ENCODE peak calls at places on chromosomes 6 and 20, in eight cellular contexts. J is GM23338, A is cardiac muscle cell, N is mesendoderm, W is ovary, U is IMR-90, K is heart right ventricle, E is HAP-1. F is an unnamed sample.

GRCh38 chr6:30394139-30394538 is 49.2 kb downstream of the RPP21 start:
- DNase-seq in A (no peak), J (no peak), W (no peak), K (no peak), E (no peak), U (no peak), N (no peak), F (no peak)

GRCh38 chr6:13272131-13273046 is 55.9 kb downstream of the TBC1D7 start:
- DNase-seq in W (no peak), J (no peak), K (peak; percentile 29), A (no peak), E (no peak), N (no peak), U (no peak), F (peak; percentile 84)

GRCh38 chr20:40563296-40563950 is 125.6 kb downstream of the MAFB start:
- DNase-seq in J (no peak), U (no peak), A (peak; percentile 79), K (no peak), E (no peak), W (no peak), N (no peak), F (no peak)

GRCh38 chr20:24784607-24785006 is 164.5 kb upstream of the CST7 start:
- DNase-seq in K (no peak), N (no peak), W (no peak), E (no peak), U (no peak), J (no peak), A (no peak), F (no peak)

GRCh38 chr20:61299613-61300012 is 47.6 kb downstream of the CDH4 start:
- DNase-seq in N (no peak), U (no peak), K (no peak), E (no peak), A (no peak), J (no peak), W (no peak), F (no peak)

GRCh38 chr6:95576621-95577316 is 566 bp upstream of the MANEA start:
- DNase-seq in W (no peak), N (no peak), E (peak; percentile 40), J (no peak), U (peak; percentile 6), K (no peak), A (peak; percentile 34), F (peak; percentile 76)

GRCh38 chr6:28903686-28904085 is 20.1 kb downstream of the TRIM27 start:
- DNase-seq in K (no peak), J (no peak), U (no peak), E (no peak), A (no peak), W (no peak), N (no peak), F (no peak)

GRCh38 chr6:170260686-170261085 is 30.2 kb downstream of the DLL1 start:
- DNase-seq in W (no peak), E (no peak), N (no peak), A (no peak), U (no peak), K (no peak), J (no peak), F (no peak)

GRCh38 chr6:139376054-139376355 is 1.6 kb upstream of the CITED2 start:
- DNase-seq in K (peak; percentile 17), W (no peak), N (no peak), A (peak; percentile 80), J (no peak), E (no peak), U (no peak), F (no peak)

GRCh38 chr6:81844686-81845085 is 92.2 kb upstream of the TENT5A start:
- DNase-seq in W (no peak), N (no peak), J (no peak), U (peak; percentile 24), A (peak; percentile 50), E (no peak), K (no peak), F (no peak)

GRCh38 chr6:20699402-20699801 is 165.1 kb downstream of the CDKAL1 start:
- DNase-seq in K (no peak), N (no peak), E (no peak), W (no peak), A (no peak), J (no peak), U (no peak), F (no peak)

GRCh38 chr6:29005183-29005885 is at the start of gene ZNF311:
- DNase-seq in J (peak; percentile 86), W (peak; percentile 58), N (peak; percentile 74), U (peak; percentile 43), E (no peak), A (peak; percentile 85), K (peak; percentile 63), F (no peak)

GRCh38 chr6:7267071-7267470 is 45.9 kb downstream of the SSR1 start:
- DNase-seq in E (no peak), N (no peak), K (no peak), W (no peak), U (no peak), J (no peak), A (no peak), F (no peak)

DNA sequence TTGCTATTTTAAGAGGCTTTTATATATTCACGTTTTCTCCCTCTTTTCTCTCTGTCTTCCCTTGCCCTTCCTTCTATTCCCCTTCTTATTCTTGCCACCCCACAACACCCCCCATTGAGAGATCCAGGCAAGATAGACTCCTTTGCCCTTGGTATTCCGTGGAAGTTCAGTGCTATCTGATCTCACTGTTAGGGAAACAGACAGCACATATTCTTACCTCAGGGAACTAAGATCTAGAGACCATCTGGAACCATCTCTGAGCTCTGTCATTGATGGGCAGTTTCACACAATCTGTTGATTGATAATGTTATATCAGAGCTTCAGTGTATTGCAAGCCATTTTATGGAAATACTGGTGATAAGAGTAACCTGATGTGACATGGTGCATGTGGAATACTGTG is 228.8 kb downstream of the ARID1B start:
- DNase-seq in U (no peak), N (peak; percentile 78), E (no peak), A (no peak), J (no peak), W (no peak), K (no peak), F (no peak)
- H3K4me1 ChIP-seq in U (peaks cover 7% of the 10 kb centered on the region), N (peaks cover 5% of the 10 kb centered on the region), E (peaks cover 14% of the 10 kb centered on the region), A (peaks cover 12% of the 10 kb centered on the region), J (peaks cover 58% of the 10 kb centered on the region), W (peaks cover 1% of the 10 kb centered on the region), K (no peaks in the 10 kb centered on the region), F (peaks cover 71% of the 10 kb centered on the region)

GRCh38 chr20:10924628-10925266 is 250.9 kb upstream of the JAG1 start:
- DNase-seq in E (no peak), U (peak; percentile 89), W (no peak), K (no peak), J (no peak), A (peak; percentile 56), N (no peak), F (no peak)
- H3K4me1 ChIP-seq in E (no peaks in the 10 kb centered on the region), U (peaks cover 32% of the 10 kb centered on the region), W (peaks cover 9% of the 10 kb centered on the region), K (peaks cover 19% of the 10 kb centered on the region), J (no peaks in the 10 kb centered on the region), A (peaks cover 9% of the 10 kb centered on the region), N (no peaks in the 10 kb centered on the region), F (no peaks in the 10 kb centered on the region)

GRCh38 chr20:17661121-17661744 is 20.8 kb downstream of the RRBP1 start:
- DNase-seq in W (no peak), E (no peak), A (peak; percentile 75), U (no peak), J (no peak), N (no peak), K (no peak), F (no peak)

GRCh38 chr20:17662333-17663039 is 19.6 kb downstream of the RRBP1 start:
- DNase-seq in W (peak; percentile 30), N (peak; percentile 33), E (no peak), J (no peak), A (peak; percentile 96), K (peak; percentile 52), U (peak; percentile 48), F (no peak)

GRCh38 chr20:17658648-17658993 is 23.4 kb downstream of the RRBP1 start:
- DNase-seq in W (no peak), J (no peak), N (no peak), E (no peak), A (no peak), K (no peak), U (no peak), F (no peak)

GRCh38 chr20:17659801-17660200 is 22.2 kb downstream of the RRBP1 start:
- DNase-seq in E (no peak), A (no peak), K (no peak), N (no peak), J (peak; percentile 28), W (no peak), U (no peak), F (no peak)

GRCh38 chr20:17660667-17661066 is 21.4 kb downstream of the RRBP1 start:
- DNase-seq in N (no peak), J (no peak), U (no peak), A (no peak), E (no peak), K (no peak), W (no peak), F (no peak)
- H3K4me1 ChIP-seq in N (peaks cover 15% of the 10 kb centered on the region), J (peaks cover 35% of the 10 kb centered on the region), U (peaks cover 35% of the 10 kb centered on the region), A (peaks cover 8% of the 10 kb centered on the region), E (peaks cover 9% of the 10 kb centered on the region), K (peaks cover 56% of the 10 kb centered on the region), W (peaks cover 23% of the 10 kb centered on the region), F (no peaks in the 10 kb centered on the region)

GRCh38 chr20:36091561-36092423 is 62.7 kb upstream of the EPB41L1 start:
- DNase-seq in J (peak; percentile 84), W (peak; percentile 39), U (no peak), A (no peak), N (peak; percentile 85), E (peak; percentile 87), K (no peak), F (no peak)

GRCh38 chr20:36093804-36094145 is 60.8 kb upstream of the EPB41L1 start:
- DNase-seq in U (no peak), W (no peak), N (no peak), E (no peak), J (no peak), K (no peak), A (no peak), F (no peak)

GRCh38 chr20:36092424-36093024 is 62.0 kb upstream of the EPB41L1 start:
- DNase-seq in N (peak; percentile 36), K (no peak), U (no peak), W (peak; percentile 50), A (peak; percentile 33), J (peak; percentile 68), E (no peak), F (no peak)

GRCh38 chr20:36094497-36094896 is 60.0 kb upstream of the EPB41L1 start:
- DNase-seq in K (peak; percentile 42), U (no peak), N (peak; percentile 56), W (no peak), A (peak; percentile 81), J (peak; percentile 63), E (no peak), F (no peak)

DNA sequence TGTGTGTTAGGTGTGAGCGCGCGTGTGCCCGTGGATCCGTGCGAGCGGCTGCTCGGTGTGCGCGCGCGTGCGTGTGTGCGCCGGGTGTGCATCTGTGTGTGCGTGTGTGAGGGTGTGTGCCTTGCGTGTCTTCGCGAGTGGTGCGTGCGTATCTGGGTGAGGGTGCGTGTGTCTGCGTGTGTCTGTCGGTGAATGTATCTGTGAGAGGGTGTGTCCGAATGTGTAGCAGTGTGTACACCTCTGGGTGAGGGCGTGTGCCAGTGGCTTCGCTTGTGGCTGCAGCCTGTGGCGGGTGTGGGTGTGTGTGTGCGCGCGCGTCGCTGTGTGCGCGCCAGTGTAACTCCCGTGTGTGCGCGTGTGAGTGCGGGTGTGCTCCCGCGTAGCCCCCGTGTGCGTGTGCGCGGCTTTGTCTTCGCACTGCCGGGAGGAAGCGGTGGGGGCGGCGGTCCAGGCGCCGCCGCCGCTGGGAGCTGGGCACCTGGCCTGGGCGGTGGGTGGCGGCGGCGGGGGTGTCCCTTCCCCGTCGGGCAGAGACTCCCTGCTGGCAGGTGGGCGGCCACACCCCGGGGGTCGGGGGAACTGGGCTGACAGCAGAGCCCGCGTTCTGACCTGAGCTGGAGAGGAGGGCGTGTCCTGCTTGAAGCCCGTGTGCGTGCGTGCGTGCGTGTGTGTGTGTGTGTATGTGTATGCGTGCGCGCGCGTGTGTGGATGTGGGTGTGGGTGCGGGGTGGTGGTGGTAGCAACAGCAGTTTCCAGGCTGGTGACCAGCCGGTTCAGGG is 61.3 kb upstream of the EPB41L1 start:
- DNase-seq in K (peak; percentile 47), U (no peak), A (peak; percentile 59), J (no peak), N (no peak), W (peak; percentile 72), E (no peak), F (no peak)
- H3K4me1 ChIP-seq in K (peaks cover 34% of the 10 kb centered on the region), U (peaks cover 7% of the 10 kb centered on the region), A (peaks cover 17% of the 10 kb centered on the region), J (peaks cover 39% of the 10 kb centered on the region), N (peaks cover 17% of the 10 kb centered on the region), W (peaks cover 5% of the 10 kb centered on the region), E (peaks cover 18% of the 10 kb centered on the region), F (peaks cover 18% of the 10 kb centered on the region)